ENCODE peak calls at places on chromosome 15, in seven cellular contexts. One of them, this sample, is unnamed.

GRCh38 chr15:58407366-58407765 is 24.4 kb upstream of the LIPC start:
- DNase-seq in fibroblast of the conjunctiva: no peak
- DNase-seq in Caco-2: no peak
- DNase-seq in HTR-8/SVneo: no peak
- DNase-seq in activated naive CD4-positive, alpha-beta T cell treated with Interleukin-2 at 50 U/mL for 16 hours: no peak
- DNase-seq in HCT116: no peak
- DNase-seq in T-cell: no peak
- DNase-seq in this sample: no peak

GRCh38 chr15:97547381-97547780 is 413.1 kb upstream of the ARRDC4 start:
- DNase-seq in fibroblast of the conjunctiva: no peak
- DNase-seq in HTR-8/SVneo: no peak
- DNase-seq in T-cell: no peak
- DNase-seq in Caco-2: no peak
- DNase-seq in activated naive CD4-positive, alpha-beta T cell treated with Interleukin-2 at 50 U/mL for 16 hours: no peak
- DNase-seq in HCT116: no peak
- DNase-seq in this sample: no peak

GRCh38 chr15:39583586-39584265 is 2.8 kb downstream of the THBS1 start:
- DNase-seq in HCT116: no peak
- DNase-seq in T-cell: peak; percentile 6
- DNase-seq in activated naive CD4-positive, alpha-beta T cell treated with Interleukin-2 at 50 U/mL for 16 hours: peak; percentile 39
- DNase-seq in HTR-8/SVneo: peak; percentile 14
- DNase-seq in Caco-2: no peak
- DNase-seq in fibroblast of the conjunctiva: no peak
- DNase-seq in this sample: peak; percentile 36

GRCh38 chr15:88835646-88836045 is 32.4 kb downstream of the ACAN start:
- DNase-seq in HCT116: no peak
- DNase-seq in T-cell: no peak
- DNase-seq in activated naive CD4-positive, alpha-beta T cell treated with Interleukin-2 at 50 U/mL for 16 hours: no peak
- DNase-seq in Caco-2: no peak
- DNase-seq in fibroblast of the conjunctiva: no peak
- DNase-seq in HTR-8/SVneo: no peak
- DNase-seq in this sample: no peak

GRCh38 chr15:85672338-85673097 is 122.2 kb downstream of the KLHL25 start:
- DNase-seq in activated naive CD4-positive, alpha-beta T cell treated with Interleukin-2 at 50 U/mL for 16 hours: no peak
- DNase-seq in fibroblast of the conjunctiva: no peak
- DNase-seq in HCT116: no peak
- DNase-seq in Caco-2: no peak
- DNase-seq in T-cell: no peak
- DNase-seq in HTR-8/SVneo: no peak
- DNase-seq in this sample: no peak

GRCh38 chr15:78712797-78713515 is 71.9 kb upstream of the CHRNB4 start:
- DNase-seq in HTR-8/SVneo: no peak
- DNase-seq in fibroblast of the conjunctiva: no peak
- DNase-seq in T-cell: no peak
- DNase-seq in activated naive CD4-positive, alpha-beta T cell treated with Interleukin-2 at 50 U/mL for 16 hours: no peak
- DNase-seq in Caco-2: no peak
- DNase-seq in HCT116: no peak
- DNase-seq in this sample: no peak

GRCh38 chr15:63974036-63974435 is 72.2 kb downstream of the DAPK2 start:
- DNase-seq in fibroblast of the conjunctiva: no peak
- DNase-seq in Caco-2: no peak
- DNase-seq in HCT116: no peak
- DNase-seq in T-cell: no peak
- DNase-seq in HTR-8/SVneo: no peak
- DNase-seq in activated naive CD4-positive, alpha-beta T cell treated with Interleukin-2 at 50 U/mL for 16 hours: no peak
- DNase-seq in this sample: no peak

GRCh38 chr15:80605591-80606150 is 89.4 kb upstream of the ABHD17C start:
- DNase-seq in Caco-2: no peak
- DNase-seq in activated naive CD4-positive, alpha-beta T cell treated with Interleukin-2 at 50 U/mL for 16 hours: no peak
- DNase-seq in HCT116: no peak
- DNase-seq in HTR-8/SVneo: no peak
- DNase-seq in T-cell: no peak
- DNase-seq in fibroblast of the conjunctiva: no peak
- DNase-seq in this sample: no peak

GRCh38 chr15:100712226-100712625 is 109.8 kb downstream of the ASB7 start:
- DNase-seq in T-cell: no peak
- DNase-seq in activated naive CD4-positive, alpha-beta T cell treated with Interleukin-2 at 50 U/mL for 16 hours: no peak
- DNase-seq in fibroblast of the conjunctiva: peak; percentile 61
- DNase-seq in HCT116: no peak
- DNase-seq in Caco-2: no peak
- DNase-seq in HTR-8/SVneo: no peak
- DNase-seq in this sample: no peak

GRCh38 chr15:23687143-23687470 is at the start of gene NDN:
- DNase-seq in T-cell: no peak
- DNase-seq in activated naive CD4-positive, alpha-beta T cell treated with Interleukin-2 at 50 U/mL for 16 hours: no peak
- DNase-seq in fibroblast of the conjunctiva: peak; percentile 27
- DNase-seq in Caco-2: no peak
- DNase-seq in HCT116: no peak
- DNase-seq in HTR-8/SVneo: no peak
- DNase-seq in this sample: no peak

GRCh38 chr15:37616215-37616614 is 318.2 kb upstream of the TMCO5A start:
- DNase-seq in fibroblast of the conjunctiva: no peak
- DNase-seq in activated naive CD4-positive, alpha-beta T cell treated with Interleukin-2 at 50 U/mL for 16 hours: no peak
- DNase-seq in HTR-8/SVneo: no peak
- DNase-seq in Caco-2: no peak
- DNase-seq in HCT116: no peak
- DNase-seq in T-cell: no peak
- DNase-seq in this sample: no peak

GRCh38 chr15:40246496-40247275 is 7.8 kb downstream of the PAK6 start:
- DNase-seq in HCT116: no peak
- DNase-seq in activated naive CD4-positive, alpha-beta T cell treated with Interleukin-2 at 50 U/mL for 16 hours: no peak
- DNase-seq in Caco-2: no peak
- DNase-seq in HTR-8/SVneo: no peak
- DNase-seq in fibroblast of the conjunctiva: no peak
- DNase-seq in T-cell: no peak
- DNase-seq in this sample: no peak

GRCh38 chr15:98070132-98070531 is 109.6 kb downstream of the ARRDC4 start:
- DNase-seq in Caco-2: no peak
- DNase-seq in T-cell: no peak
- DNase-seq in activated naive CD4-positive, alpha-beta T cell treated with Interleukin-2 at 50 U/mL for 16 hours: no peak
- DNase-seq in HTR-8/SVneo: no peak
- DNase-seq in fibroblast of the conjunctiva: no peak
- DNase-seq in HCT116: no peak
- DNase-seq in this sample: no peak

GRCh38 chr15:88618686-88619085 is 2.5 kb upstream of the AEN start:
- DNase-seq in Caco-2: no peak
- DNase-seq in HTR-8/SVneo: no peak
- DNase-seq in activated naive CD4-positive, alpha-beta T cell treated with Interleukin-2 at 50 U/mL for 16 hours: no peak
- DNase-seq in T-cell: no peak
- DNase-seq in HCT116: no peak
- DNase-seq in fibroblast of the conjunctiva: no peak
- DNase-seq in this sample: no peak

GRCh38 chr15:75842722-75843617 is at the start of gene UBE2Q2:
- DNase-seq in Caco-2: peak; percentile 88
- DNase-seq in T-cell: peak; percentile 64
- DNase-seq in fibroblast of the conjunctiva: peak; percentile 42
- DNase-seq in HCT116: no peak
- DNase-seq in HTR-8/SVneo: peak; percentile 59
- DNase-seq in activated naive CD4-positive, alpha-beta T cell treated with Interleukin-2 at 50 U/mL for 16 hours: peak; percentile 77
- DNase-seq in this sample: no peak

GRCh38 chr15:73732911-73733310 is 20.2 kb downstream of the INSYN1 start:
- DNase-seq in HTR-8/SVneo: no peak
- DNase-seq in T-cell: no peak
- DNase-seq in HCT116: no peak
- DNase-seq in activated naive CD4-positive, alpha-beta T cell treated with Interleukin-2 at 50 U/mL for 16 hours: no peak
- DNase-seq in fibroblast of the conjunctiva: no peak
- DNase-seq in Caco-2: no peak
- DNase-seq in this sample: no peak

GRCh38 chr15:50051344-50051743 is 67.7 kb downstream of the ATP8B4 start:
- DNase-seq in HCT116: no peak
- DNase-seq in Caco-2: no peak
- DNase-seq in HTR-8/SVneo: no peak
- DNase-seq in fibroblast of the conjunctiva: no peak
- DNase-seq in T-cell: no peak
- DNase-seq in activated naive CD4-positive, alpha-beta T cell treated with Interleukin-2 at 50 U/mL for 16 hours: no peak
- DNase-seq in this sample: no peak

GRCh38 chr15:67174864-67175573 is 79.4 kb downstream of the AAGAB start:
- DNase-seq in HCT116: peak; percentile 94
- DNase-seq in HTR-8/SVneo: peak; percentile 63
- DNase-seq in T-cell: no peak
- DNase-seq in Caco-2: no peak
- DNase-seq in activated naive CD4-positive, alpha-beta T cell treated with Interleukin-2 at 50 U/mL for 16 hours: peak; percentile 49
- DNase-seq in fibroblast of the conjunctiva: no peak
- DNase-seq in this sample: no peak

GRCh38 chr15:63583027-63583426 is 14.2 kb upstream of the FBXL22 start:
- DNase-seq in fibroblast of the conjunctiva: no peak
- DNase-seq in Caco-2: no peak
- DNase-seq in T-cell: no peak
- DNase-seq in HCT116: no peak
- DNase-seq in HTR-8/SVneo: no peak
- DNase-seq in activated naive CD4-positive, alpha-beta T cell treated with Interleukin-2 at 50 U/mL for 16 hours: no peak
- DNase-seq in this sample: no peak

GRCh38 chr15:67138946-67139855 is 73.8 kb downstream of the SMAD3 start:
- DNase-seq in fibroblast of the conjunctiva: no peak
- DNase-seq in T-cell: no peak
- DNase-seq in Caco-2: no peak
- DNase-seq in HTR-8/SVneo: no peak
- DNase-seq in activated naive CD4-positive, alpha-beta T cell treated with Interleukin-2 at 50 U/mL for 16 hours: no peak
- DNase-seq in HCT116: no peak
- DNase-seq in this sample: no peak

GRCh38 chr15:71699977-71700376 is 110.4 kb upstream of the NR2E3 start:
- DNase-seq in Caco-2: no peak
- DNase-seq in HTR-8/SVneo: no peak
- DNase-seq in fibroblast of the conjunctiva: no peak
- DNase-seq in activated naive CD4-positive, alpha-beta T cell treated with Interleukin-2 at 50 U/mL for 16 hours: no peak
- DNase-seq in HCT116: no peak
- DNase-seq in T-cell: no peak
- DNase-seq in this sample: no peak

GRCh38 chr15:61834076-61834697 is 226.1 kb downstream of the VPS13C start:
- DNase-seq in T-cell: peak; percentile 64
- DNase-seq in activated naive CD4-positive, alpha-beta T cell treated with Interleukin-2 at 50 U/mL for 16 hours: peak; percentile 79
- DNase-seq in HTR-8/SVneo: peak; percentile 53
- DNase-seq in Caco-2: peak; percentile 80
- DNase-seq in fibroblast of the conjunctiva: peak; percentile 73
- DNase-seq in HCT116: peak; percentile 52
- DNase-seq in this sample: no peak

GRCh38 chr15:65413760-65414144 is 9.0 kb downstream of the IGDCC4 start:
- DNase-seq in Caco-2: no peak
- DNase-seq in HCT116: no peak
- DNase-seq in fibroblast of the conjunctiva: no peak
- DNase-seq in activated naive CD4-positive, alpha-beta T cell treated with Interleukin-2 at 50 U/mL for 16 hours: no peak
- DNase-seq in T-cell: no peak
- DNase-seq in HTR-8/SVneo: no peak
- DNase-seq in this sample: no peak

GRCh38 chr15:75785771-75786563 is 57.3 kb upstream of the UBE2Q2 start:
- DNase-seq in HTR-8/SVneo: no peak
- DNase-seq in HCT116: no peak
- DNase-seq in T-cell: no peak
- DNase-seq in fibroblast of the conjunctiva: no peak
- DNase-seq in activated naive CD4-positive, alpha-beta T cell treated with Interleukin-2 at 50 U/mL for 16 hours: no peak
- DNase-seq in Caco-2: peak; percentile 14
- DNase-seq in this sample: no peak

GRCh38 chr15:98160236-98160635 is 199.7 kb downstream of the ARRDC4 start:
- DNase-seq in fibroblast of the conjunctiva: no peak
- DNase-seq in activated naive CD4-positive, alpha-beta T cell treated with Interleukin-2 at 50 U/mL for 16 hours: no peak
- DNase-seq in HCT116: no peak
- DNase-seq in T-cell: peak; percentile 25
- DNase-seq in Caco-2: no peak
- DNase-seq in HTR-8/SVneo: no peak
- DNase-seq in this sample: no peak

GRCh38 chr15:57035664-57036063 is 117.2 kb downstream of the TCF12 start:
- DNase-seq in Caco-2: no peak
- DNase-seq in HCT116: no peak
- DNase-seq in activated naive CD4-positive, alpha-beta T cell treated with Interleukin-2 at 50 U/mL for 16 hours: no peak
- DNase-seq in fibroblast of the conjunctiva: no peak
- DNase-seq in T-cell: no peak
- DNase-seq in HTR-8/SVneo: no peak
- DNase-seq in this sample: no peak

GRCh38 chr15:92661069-92661468 is 5.5 kb upstream of the FAM174B start:
- DNase-seq in activated naive CD4-positive, alpha-beta T cell treated with Interleukin-2 at 50 U/mL for 16 hours: no peak
- DNase-seq in Caco-2: no peak
- DNase-seq in HTR-8/SVneo: no peak
- DNase-seq in T-cell: no peak
- DNase-seq in fibroblast of the conjunctiva: no peak
- DNase-seq in HCT116: no peak
- DNase-seq in this sample: no peak

GRCh38 chr15:94324835-94325767 is 93.7 kb downstream of the MCTP2 start:
- DNase-seq in Caco-2: no peak
- DNase-seq in T-cell: peak; percentile 28
- DNase-seq in HCT116: no peak
- DNase-seq in fibroblast of the conjunctiva: no peak
- DNase-seq in HTR-8/SVneo: no peak
- DNase-seq in activated naive CD4-positive, alpha-beta T cell treated with Interleukin-2 at 50 U/mL for 16 hours: peak; percentile 18
- DNase-seq in this sample: no peak

GRCh38 chr15:75201609-75202250 is at the start of gene C15orf39:
- DNase-seq in fibroblast of the conjunctiva: peak; percentile 24
- DNase-seq in Caco-2: peak; percentile 81
- DNase-seq in HTR-8/SVneo: peak; percentile 85
- DNase-seq in activated naive CD4-positive, alpha-beta T cell treated with Interleukin-2 at 50 U/mL for 16 hours: peak; percentile 76
- DNase-seq in HCT116: peak; percentile 33
- DNase-seq in T-cell: peak; percentile 72
- DNase-seq in this sample: no peak

GRCh38 chr15:65660927-65661326 is 39.2 kb downstream of the SLC24A1 start:
- DNase-seq in fibroblast of the conjunctiva: no peak
- DNase-seq in Caco-2: no peak
- DNase-seq in activated naive CD4-positive, alpha-beta T cell treated with Interleukin-2 at 50 U/mL for 16 hours: no peak
- DNase-seq in T-cell: no peak
- DNase-seq in HCT116: no peak
- DNase-seq in HTR-8/SVneo: no peak
- DNase-seq in this sample: no peak